ENCODE peak calls at places on chromosomes 11 and 22, in ten cellular contexts. J is tibial nerve, B is testis, F is ovary, V is cardiac muscle cell, M is stomach, K is dorsolateral prefrontal cortex, Q is heart right ventricle, N is left ventricle myocardium inferior, R is right atrium auricular region. Z is an unnamed sample.

GRCh38 chr11:113974741-113975470 is at the start of gene HTR3A:
- DNase-seq in B (peak), N (peak), J (no peak), K (no peak), R (peak), F (peak), M (peak), Q (peak), V (peak), Z (no peak)

GRCh38 chr11:62689421-62690183 is at the start of gene LRRN4CL:
- DNase-seq in J (peak), M (peak), V (peak), Q (peak), B (peak), K (no peak), R (peak), F (peak), N (peak), Z (no peak)

GRCh38 chr11:62012451-62013265 is 45.2 kb upstream of the FTH1 start:
- DNase-seq in M (no peak), N (no peak), R (no peak), K (no peak), J (no peak), V (peak), F (no peak), Q (no peak), B (no peak), Z (peak)

GRCh38 chr11:3058753-3059664 is 1.8 kb upstream of the CARS1 start:
- DNase-seq in V (peak), N (no peak), J (no peak), F (no peak), R (peak), Q (no peak), M (no peak), K (no peak), B (no peak), Z (no peak)

GRCh38 chr11:95148421-95148820 is 58.8 kb downstream of the ENDOD1 start:
- DNase-seq in N (no peak), V (no peak), Q (no peak), K (no peak), M (no peak), R (no peak), F (no peak), B (no peak), J (no peak), Z (no peak)

GRCh38 chr11:69171476-69171875 is 15.7 kb downstream of the SMIM38 start:
- DNase-seq in K (no peak), N (no peak), F (no peak), R (no peak), V (no peak), Q (no peak), B (no peak), M (no peak), J (no peak), Z (no peak)

GRCh38 chr11:65501005-65501529 is 2.2 kb downstream of the MALAT1 start:
- DNase-seq in F (no peak), Q (no peak), V (no peak), R (no peak), M (no peak), J (no peak), N (no peak), K (no peak), B (no peak), Z (no peak)

GRCh38 chr11:70751142-70751734 is 352.9 kb downstream of the CTTN start:
- DNase-seq in B (no peak), K (no peak), R (no peak), V (no peak), N (no peak), J (no peak), F (no peak), Q (no peak), M (no peak), Z (no peak)

GRCh38 chr11:116513894-116514293 is 258.9 kb downstream of the BUD13 start:
- DNase-seq in Q (peak), N (peak), R (no peak), B (peak), M (no peak), V (peak), K (no peak), F (no peak), J (no peak), Z (peak)

GRCh38 chr22:41517172-41518047 is 26.9 kb downstream of the POLR3H start:
- DNase-seq in B (peak), M (peak), J (peak), K (peak), Q (peak), V (peak), R (peak), F (peak), N (peak), Z (no peak)

GRCh38 chr11:44732564-44732963 is 5.8 kb downstream of the TSPAN18 start:
- DNase-seq in R (no peak), F (no peak), Q (no peak), M (no peak), J (no peak), N (no peak), V (no peak), K (no peak), B (no peak), Z (no peak)

GRCh38 chr22:40509401-40510134 is 127.0 kb downstream of the MRTFA start:
- DNase-seq in V (peak), R (no peak), F (peak), M (peak), B (peak), J (peak), Q (no peak), N (peak), K (no peak), Z (no peak)

GRCh38 chr11:9662273-9662672 is 1.6 kb upstream of the SWAP70 start:
- DNase-seq in N (no peak), K (no peak), Q (no peak), M (no peak), V (no peak), B (no peak), R (no peak), F (no peak), J (no peak), Z (no peak)

GRCh38 chr11:11250470-11250869 is 102.6 kb downstream of the CSNK2A3 start:
- DNase-seq in Q (no peak), V (no peak), R (no peak), K (no peak), M (no peak), N (no peak), B (no peak), J (no peak), F (no peak), Z (no peak)

GRCh38 chr11:43920598-43921419 is 21.6 kb upstream of the C11orf96 start:
- DNase-seq in Q (no peak), F (peak), B (peak), M (peak), K (no peak), J (peak), N (peak), V (peak), R (peak), Z (no peak)

GRCh38 chr11:128226106-128226716 is 361.1 kb downstream of the ETS1 start:
- DNase-seq in R (no peak), N (no peak), M (no peak), K (no peak), F (no peak), J (no peak), V (no peak), B (no peak), Q (no peak), Z (no peak)

GRCh38 chr11:121467965-121468364 is 15.2 kb upstream of the SORL1-AS1 start:
- DNase-seq in Q (no peak), R (no peak), F (no peak), K (peak), B (peak), N (no peak), J (no peak), V (no peak), M (no peak), Z (no peak)

GRCh38 chr11:133123371-133123770 is 408.9 kb downstream of the OPCML start:
- DNase-seq in Q (no peak), K (no peak), F (no peak), N (no peak), R (no peak), V (no peak), M (no peak), J (no peak), B (no peak), Z (no peak)

GRCh38 chr11:67119577-67120391 is 721 bp downstream of the KDM2A start:
- DNase-seq in J (peak), R (no peak), M (no peak), K (no peak), V (peak), N (no peak), F (peak), B (peak), Q (peak), Z (peak)

GRCh38 chr22:20742764-20743163 is 31.1 kb upstream of the SERPIND1 start:
- DNase-seq in R (no peak), Q (no peak), J (no peak), F (no peak), V (no peak), M (no peak), N (no peak), B (no peak), K (no peak), Z (no peak)

GRCh38 chr11:130088909-130089668 is 19.4 kb downstream of the APLP2 start:
- DNase-seq in F (no peak), V (no peak), R (no peak), N (no peak), K (no peak), B (no peak), J (no peak), Q (no peak), M (no peak), Z (no peak)

GRCh38 chr11:114228401-114229061 is 67.7 kb upstream of the NNMT start:
- DNase-seq in V (no peak), R (no peak), K (no peak), J (no peak), F (no peak), M (no peak), N (no peak), B (no peak), Q (no peak), Z (no peak)

GRCh38 chr11:23284626-23285025 is 424.4 kb upstream of the CCDC179 start:
- DNase-seq in M (no peak), N (no peak), F (no peak), K (no peak), B (no peak), R (no peak), Q (no peak), J (no peak), V (peak), Z (no peak)

GRCh38 chr22:46454910-46455269 is 82.5 kb downstream of the CELSR1 start:
- DNase-seq in B (no peak), M (no peak), J (no peak), F (no peak), R (no peak), V (no peak), Q (no peak), N (no peak), K (no peak), Z (no peak)
- H3K27ac ChIP-seq in B (no peak), M (no peak), J (no peak), F (no peak), R (no peak), V (no peak), Q (no peak), N (no peak), K (no peak), Z (no peak)

GRCh38 chr22:22709719-22710445 is 65.5 kb downstream of the GGTLC2 start:
- DNase-seq in N (no peak), M (no peak), K (no peak), F (no peak), R (peak), V (no peak), J (no peak), Q (no peak), B (peak), Z (peak)
- TF ChIP-seq CTCF in N (no peak), M (no peak), K (no peak), F (no peak), R (no peak), V (peak), J (no peak), Q (no peak), B (no peak), Z (peak)

DNA sequence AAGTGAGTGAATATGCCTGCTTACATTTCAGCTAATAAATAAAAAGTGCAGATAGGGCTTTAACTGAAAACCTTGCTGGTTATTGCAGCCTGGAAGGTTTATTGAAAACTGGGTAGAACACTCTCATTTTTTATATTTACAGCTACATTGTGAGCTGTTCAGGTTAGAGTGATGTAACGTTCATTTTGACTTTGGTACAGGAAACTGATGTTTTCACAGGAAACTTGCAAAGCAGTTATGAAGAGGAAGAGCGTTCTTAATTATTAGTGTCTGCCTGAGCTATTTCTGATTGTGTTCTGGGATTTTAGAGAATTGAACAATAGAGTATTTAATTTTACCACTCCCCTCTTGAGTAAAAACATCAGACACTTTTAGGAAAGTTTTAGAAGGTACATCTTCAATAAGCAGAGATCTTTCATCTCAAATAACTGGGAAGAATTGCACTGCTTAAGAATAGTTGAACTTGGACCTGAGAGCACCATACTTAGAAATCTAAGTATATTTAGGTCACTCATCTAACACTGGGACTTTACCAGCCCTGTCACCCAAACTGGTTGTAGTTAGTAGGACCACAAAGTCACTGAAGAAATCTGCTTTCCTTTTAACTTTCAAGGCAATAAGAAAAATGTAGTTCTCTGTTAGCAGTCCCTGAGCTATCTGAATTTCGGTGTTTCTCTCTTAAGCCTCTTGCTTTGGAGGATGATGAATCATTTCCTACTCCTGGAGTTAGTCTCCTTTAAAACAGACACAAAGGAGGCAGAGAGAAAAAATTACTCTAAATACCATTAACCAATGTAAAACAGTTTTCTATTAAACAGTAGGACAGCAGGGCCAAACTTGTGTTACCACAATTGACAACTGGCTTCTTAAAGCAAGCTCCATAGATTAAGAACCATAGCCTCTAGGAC is 128.6 kb upstream of the DDI1 start:
- DNase-seq in J (no peak), F (no peak), V (peak), K (no peak), R (no peak), M (no peak), B (no peak), Q (no peak), N (no peak), Z (no peak)
- H3K27ac ChIP-seq in J (no peak), F (no peak), V (no peak), K (no peak), R (no peak), M (no peak), B (no peak), Q (peak), N (peak), Z (no peak)

GRCh38 chr11:12942157-12942556 is 67.0 kb upstream of the RASSF10 start:
- DNase-seq in M (no peak), V (no peak), J (no peak), F (no peak), K (no peak), B (no peak), R (no peak), Q (no peak), N (no peak), Z (no peak)
- TF ChIP-seq CTCF in M (no peak), V (no peak), J (no peak), F (no peak), K (no peak), B (no peak), R (no peak), Q (no peak), N (no peak), Z (no peak)

GRCh38 chr11:1448166-1448825 is 38.3 kb downstream of the MOB2 start:
- DNase-seq in K (peak), F (no peak), Q (no peak), J (no peak), M (no peak), R (no peak), B (no peak), V (no peak), N (no peak), Z (no peak)

GRCh38 chr11:1450958-1451710 is 35.4 kb downstream of the MOB2 start:
- DNase-seq in V (no peak), J (no peak), R (no peak), N (no peak), F (no peak), K (no peak), M (no peak), Q (no peak), B (no peak), Z (no peak)

GRCh38 chr11:1450344-1450875 is 36.2 kb downstream of the MOB2 start:
- DNase-seq in V (no peak), N (no peak), J (no peak), B (no peak), Q (no peak), M (no peak), R (no peak), K (no peak), F (no peak), Z (no peak)

GRCh38 chr11:1449516-1450270 is 36.9 kb downstream of the MOB2 start:
- DNase-seq in V (no peak), R (no peak), N (no peak), J (no peak), B (no peak), F (no peak), K (no peak), M (no peak), Q (no peak), Z (no peak)

GRCh38 chr11:1448882-1449281 is 37.7 kb downstream of the MOB2 start:
- DNase-seq in R (no peak), J (no peak), Q (no peak), V (no peak), F (no peak), K (peak), M (no peak), N (no peak), B (no peak), Z (no peak)
- H3K27ac ChIP-seq in R (no peak), J (no peak), Q (no peak), V (no peak), F (no peak), K (peak), M (no peak), N (no peak), B (no peak), Z (no peak)

GRCh38 chr22:44314425-44315067 is 1.8 kb upstream of the SHISAL1 start:
- DNase-seq in M (no peak), J (no peak), R (no peak), N (no peak), Q (no peak), F (no peak), K (no peak), V (no peak), B (no peak), Z (no peak)
- TF ChIP-seq CTCF in M (no peak), J (no peak), R (no peak), N (no peak), Q (no peak), F (no peak), K (no peak), V (no peak), B (no peak), Z (no peak)

GRCh38 chr11:57530596-57531507 is at the start of gene TIMM10:
- DNase-seq in F (peak), Q (peak), M (peak), K (peak), B (peak), V (peak), N (peak), R (peak), J (peak), Z (peak)
- H3K27ac ChIP-seq in F (peak), Q (peak), M (peak), K (no peak), B (no peak), V (peak), N (peak), R (peak), J (peak), Z (peak)

DNA sequence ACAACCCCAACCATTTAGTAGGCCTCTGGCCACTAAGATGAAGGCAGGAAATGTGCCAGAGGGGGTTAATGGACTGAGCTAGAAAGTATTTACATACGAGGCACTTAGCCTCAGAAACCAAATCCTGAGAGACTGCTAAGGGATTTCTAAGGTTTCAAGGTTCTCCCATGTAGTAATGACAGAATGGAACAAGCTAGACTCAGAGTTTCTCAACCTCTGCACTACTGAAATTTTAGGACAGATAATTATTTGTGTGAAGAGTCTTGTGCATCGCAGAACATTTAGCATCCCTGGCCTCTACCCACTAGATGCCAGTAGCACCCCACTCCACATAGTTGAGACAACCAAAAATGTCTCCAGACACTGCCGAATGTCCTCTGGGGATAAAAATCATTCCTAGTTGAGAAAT is 54.8 kb upstream of the CHRM4 start:
- DNase-seq in B (no peak), K (no peak), J (no peak), N (no peak), F (no peak), Q (no peak), V (peak), R (no peak), M (no peak), Z (no peak)
- TF ChIP-seq CTCF in B (no peak), K (peak), J (no peak), N (peak), F (no peak), Q (peak), V (no peak), R (no peak), M (no peak), Z (no peak)

DNA sequence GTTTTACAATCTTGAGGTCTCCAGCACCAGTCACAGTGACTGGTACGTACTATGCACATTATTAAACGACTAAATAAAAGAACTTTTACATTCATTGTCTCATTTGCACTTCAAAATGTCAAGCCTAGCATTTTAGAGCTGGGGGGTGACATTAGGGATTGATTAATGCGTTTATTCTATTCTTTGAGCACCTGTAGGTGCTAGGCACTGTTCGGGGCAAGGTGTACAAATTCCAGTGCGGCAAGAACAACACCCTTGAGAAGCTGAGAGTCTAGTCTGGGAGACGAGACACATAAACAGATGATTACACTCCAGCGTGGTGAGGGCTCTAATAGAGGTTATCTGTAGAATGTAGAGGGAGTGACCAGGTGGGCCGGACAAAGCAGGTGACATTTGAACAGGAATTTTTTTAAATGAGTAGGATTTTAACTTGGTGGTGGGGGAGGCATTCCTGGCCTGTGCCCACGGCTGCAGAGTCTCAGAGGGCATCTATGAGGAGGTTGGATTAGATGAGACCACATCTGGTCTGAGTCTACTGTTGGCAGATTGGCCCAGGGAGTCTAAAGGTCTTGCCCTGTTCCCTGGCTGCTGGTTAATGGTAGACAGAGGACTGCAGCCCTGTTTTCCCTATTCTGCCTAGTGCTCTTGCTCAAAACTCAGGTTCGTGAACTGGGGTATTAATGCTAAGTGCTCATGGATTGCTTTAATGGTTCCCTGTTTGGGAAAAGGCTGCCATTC is 956 bp downstream of the CAT start:
- DNase-seq in V (no peak), F (no peak), J (no peak), R (no peak), N (no peak), Q (no peak), M (no peak), B (no peak), K (no peak), Z (peak)
- H3K27ac ChIP-seq in V (peak), F (peak), J (peak), R (peak), N (peak), Q (peak), M (peak), B (no peak), K (peak), Z (peak)

Z was measured in right lobe of liver.